ENCODE peak calls at places on chromosomes 2 and 18, in four cellular contexts. E is AG10803, Z is cardiac fibroblast, M is kidney. C is an unnamed sample.

GRCh38 chr2:227871375-227871788 is at the start of gene DAW1:
- DNase-seq in E (peak), Z (peak), M (peak), C (no peak)

GRCh38 chr2:85728883-85729824 is 24.6 kb upstream of the ATOH8 start:
- DNase-seq in E (peak), Z (peak), M (peak), C (no peak)

GRCh38 chr2:45583989-45584388 is 27.1 kb downstream of the SRBD1 start:
- DNase-seq in E (no peak), Z (no peak), M (no peak), C (no peak)

GRCh38 chr2:42835577-42836371 is 43.4 kb upstream of the HAAO start:
- DNase-seq in E (peak), Z (peak), M (no peak), C (peak)

GRCh38 chr2:202035089-202035940 is 1.7 kb downstream of the FZD7 start:
- DNase-seq in E (peak), Z (peak), M (peak), C (peak)

GRCh38 chr2:9809064-9809356 is 34.3 kb upstream of the TAF1B start:
- DNase-seq in E (no peak), Z (no peak), M (no peak), C (no peak)

GRCh38 chr2:127080226-127080940 is 26.6 kb downstream of the BIN1 start:
- DNase-seq in E (no peak), Z (no peak), M (no peak), C (no peak)

GRCh38 chr18:44736664-44737063 is 56.0 kb downstream of the SETBP1 start:
- DNase-seq in E (no peak), Z (peak), M (no peak), C (no peak)

GRCh38 chr2:210577263-210578071 is 21.1 kb downstream of the CPS1 start:
- DNase-seq in E (peak), Z (peak), M (no peak), C (peak)

DNA sequence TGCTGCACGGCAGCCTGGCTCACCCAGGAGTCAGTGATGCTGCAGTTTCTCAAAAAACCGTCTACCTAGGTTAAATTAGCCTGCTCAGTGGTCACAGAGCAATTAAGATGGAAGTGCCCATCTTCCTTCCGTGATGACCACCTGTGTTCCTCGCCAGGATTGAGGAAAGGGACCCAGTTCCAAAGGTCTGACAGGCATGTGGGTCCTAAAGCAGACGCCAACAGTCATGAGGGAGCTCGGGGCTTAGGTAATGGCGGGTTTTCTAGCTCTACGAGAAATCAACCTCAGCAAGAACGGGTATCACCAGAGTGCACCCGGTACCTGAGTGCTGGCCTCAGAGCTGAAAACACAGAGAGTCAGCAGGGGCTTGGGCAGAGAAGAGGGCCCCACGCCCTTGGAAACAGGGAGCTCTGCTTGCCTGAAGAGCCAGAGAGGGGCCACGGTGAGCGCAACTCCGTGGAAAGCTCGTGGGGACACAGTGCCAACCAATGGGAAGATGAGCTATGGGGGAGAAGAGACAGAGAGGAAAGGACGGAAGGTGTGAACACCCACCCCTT is 34.3 kb upstream of the DNMT3A start:
- DNase-seq in E (no peak), Z (no peak), M (peak), C (no peak)
- H3K4me3 ChIP-seq in E (no peak), Z (no peak), M (no peak), C (no peak)

GRCh38 chr18:78612801-78613200 is 366.8 kb upstream of the SALL3 start:
- DNase-seq in E (no peak), Z (no peak), M (no peak), C (no peak)

GRCh38 chr18:78610646-78611045 is 369.0 kb upstream of the SALL3 start:
- DNase-seq in E (no peak), Z (no peak), M (no peak), C (no peak)

GRCh38 chr18:78611201-78611800 is 368.3 kb upstream of the SALL3 start:
- DNase-seq in E (no peak), Z (no peak), M (no peak), C (no peak)

GRCh38 chr18:78611869-78612268 is 367.7 kb upstream of the SALL3 start:
- DNase-seq in E (no peak), Z (no peak), M (no peak), C (no peak)

DNA sequence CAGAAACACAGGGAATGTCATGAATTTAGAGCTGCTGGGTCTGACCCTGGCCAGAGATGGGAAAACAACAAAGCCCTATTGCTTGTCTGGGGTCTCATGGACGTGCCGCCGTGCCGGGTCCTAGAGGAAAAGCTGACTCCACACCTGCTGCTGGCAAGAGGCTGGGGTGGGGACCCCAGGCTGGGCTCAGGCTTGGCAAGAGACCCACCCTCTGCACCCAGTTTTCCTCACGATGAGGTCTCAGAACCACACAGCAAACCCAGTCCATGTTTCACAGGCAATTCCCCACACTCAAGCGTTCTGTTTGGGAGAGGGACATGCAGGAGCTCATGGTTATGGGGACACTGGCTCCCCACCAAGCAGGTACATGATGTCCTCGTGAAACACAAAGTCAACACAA is 367.3 kb upstream of the SALL3 start:
- DNase-seq in E (no peak), Z (no peak), M (no peak), C (no peak)
- TF ChIP-seq CTCF in E (no peak), Z (no peak), M (no peak), C (no peak)

GRCh38 chr18:5542393-5543035 is 1.3 kb downstream of the EPB41L3 start:
- DNase-seq in E (peak), Z (peak), M (peak), C (no peak)
- H3K4me3 ChIP-seq in E (peak), Z (peak), M (peak), C (peak)

GRCh38 chr18:68848242-68848641 is 50.4 kb downstream of the CCDC102B start:
- DNase-seq in E (no peak), Z (no peak), M (no peak), C (no peak)

GRCh38 chr18:68843467-68844089 is 45.7 kb downstream of the CCDC102B start:
- DNase-seq in E (no peak), Z (peak), M (no peak), C (no peak)

GRCh38 chr18:68847219-68847860 is 49.5 kb downstream of the CCDC102B start:
- DNase-seq in E (peak), Z (peak), M (no peak), C (no peak)
- TF ChIP-seq CTCF in E (peak), Z (peak), M (peak), C (peak)

GRCh38 chr2:206452750-206453149 is 9.4 kb downstream of the ADAM23 start:
- DNase-seq in E (no peak), Z (peak), M (no peak), C (no peak)
- H3K4me3 ChIP-seq in E (no peak), Z (no peak), M (no peak), C (no peak)

GRCh38 chr2:11180653-11181052 is 25.4 kb downstream of the SLC66A3 start:
- DNase-seq in E (no peak), Z (no peak), M (no peak), C (no peak)
- TF ChIP-seq CTCF in E (no peak), Z (no peak), M (no peak), C (no peak)

DNA sequence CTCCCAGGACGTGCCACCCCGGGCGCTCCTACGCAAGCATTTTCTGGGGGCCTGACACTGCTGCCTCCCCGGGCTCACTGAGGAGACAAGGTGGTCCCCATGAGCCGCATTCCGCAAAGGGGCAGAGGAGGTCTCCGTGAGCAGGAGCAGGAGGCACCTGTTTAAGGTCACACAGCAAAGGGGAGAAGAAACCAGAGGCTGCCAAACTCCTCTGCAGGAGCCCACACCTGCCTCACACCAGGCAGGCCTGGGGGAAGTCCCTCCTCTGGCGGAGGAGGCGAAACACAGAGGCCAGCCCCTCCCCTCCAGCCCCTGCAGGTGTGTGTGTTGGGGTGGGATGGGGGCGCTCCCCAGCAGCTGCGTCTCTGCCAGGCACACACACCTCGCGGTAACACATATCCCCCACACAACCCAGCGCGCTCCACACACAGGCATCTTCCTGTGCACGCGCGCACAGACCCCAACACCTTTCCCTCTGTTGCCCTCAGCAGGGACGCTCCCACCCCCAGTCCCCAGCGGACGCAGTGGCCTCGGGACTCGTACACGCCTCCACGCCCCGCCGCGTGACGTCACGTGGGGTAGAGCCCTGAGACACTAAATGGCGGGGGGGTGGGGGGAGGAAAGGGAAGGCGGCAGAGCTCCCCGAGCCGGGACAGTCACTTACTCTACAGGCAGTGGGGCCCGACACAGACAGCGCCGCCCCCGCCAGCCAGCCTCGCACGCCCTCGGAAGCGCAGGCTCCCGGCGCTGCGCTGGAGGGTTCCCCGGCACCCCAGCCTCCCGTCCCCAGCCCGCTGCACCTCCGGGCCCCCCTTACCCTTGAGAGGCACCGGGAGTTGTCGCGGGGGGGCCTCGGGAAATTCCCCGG is 537 bp upstream of the WNT10A start:
- DNase-seq in E (no peak), Z (no peak), M (peak), C (no peak)
- H3K4me3 ChIP-seq in E (no peak), Z (no peak), M (no peak), C (no peak)

DNA sequence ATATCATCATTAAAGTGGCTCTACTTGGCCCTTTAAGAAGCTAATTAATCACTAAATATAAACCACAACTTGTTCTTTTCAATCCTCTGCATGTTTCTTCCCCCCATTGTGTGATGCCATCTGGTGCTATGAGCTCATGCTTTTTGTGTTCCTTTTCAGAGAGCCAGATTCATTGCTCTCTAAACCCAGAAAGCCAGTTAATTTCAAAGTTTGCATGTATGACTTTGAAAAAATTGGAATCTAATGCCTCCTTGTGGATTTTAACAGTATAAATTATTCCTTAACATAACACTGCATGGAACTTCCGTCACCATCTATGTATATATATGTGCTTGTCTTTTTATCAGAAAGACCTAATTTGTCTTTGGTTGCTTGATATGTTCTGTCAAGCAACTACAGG is 31.1 kb downstream of the TMEM178A start:
- DNase-seq in E (peak), Z (peak), M (no peak), C (peak)
- TF ChIP-seq CTCF in E (peak), Z (peak), M (peak), C (peak)